ENCODE peak calls at places on chromosome 4, in eight cellular contexts. One of them, this sample, is unnamed.

GRCh38 chr4:126839066-126839465 is 793.7 kb upstream of the INTU start:
- DNase-seq in Peyer's patch: no peak
- DNase-seq in fibroblast of lung: peak
- DNase-seq in endodermal cell: no peak
- DNase-seq in WERI-Rb-1: no peak
- DNase-seq in trophoblast cell: no peak
- DNase-seq in DND-41: no peak
- DNase-seq in CD4-positive, alpha-beta memory T cell: no peak
- DNase-seq in this sample: no peak

GRCh38 chr4:152850377-152850776 is 70.6 kb downstream of the ARFIP1 start:
- DNase-seq in Peyer's patch: no peak
- DNase-seq in fibroblast of lung: peak
- DNase-seq in endodermal cell: peak
- DNase-seq in WERI-Rb-1: no peak
- DNase-seq in trophoblast cell: peak
- DNase-seq in DND-41: peak
- DNase-seq in CD4-positive, alpha-beta memory T cell: no peak
- DNase-seq in this sample: no peak

GRCh38 chr4:53574528-53574927 is 16.8 kb downstream of the LNX1 start:
- DNase-seq in Peyer's patch: no peak
- DNase-seq in fibroblast of lung: no peak
- DNase-seq in endodermal cell: no peak
- DNase-seq in WERI-Rb-1: no peak
- DNase-seq in trophoblast cell: no peak
- DNase-seq in DND-41: no peak
- DNase-seq in CD4-positive, alpha-beta memory T cell: no peak
- DNase-seq in this sample: no peak

GRCh38 chr4:8050555-8051206 is 107.9 kb downstream of the ABLIM2 start:
- DNase-seq in Peyer's patch: no peak
- DNase-seq in fibroblast of lung: peak
- DNase-seq in endodermal cell: peak
- DNase-seq in WERI-Rb-1: no peak
- DNase-seq in trophoblast cell: no peak
- DNase-seq in DND-41: no peak
- DNase-seq in CD4-positive, alpha-beta memory T cell: no peak
- DNase-seq in this sample: no peak

GRCh38 chr4:142272452-142272851 is 573.6 kb downstream of the INPP4B start:
- DNase-seq in Peyer's patch: no peak
- DNase-seq in fibroblast of lung: no peak
- DNase-seq in endodermal cell: no peak
- DNase-seq in WERI-Rb-1: no peak
- DNase-seq in trophoblast cell: no peak
- DNase-seq in DND-41: no peak
- DNase-seq in CD4-positive, alpha-beta memory T cell: no peak
- DNase-seq in this sample: no peak

GRCh38 chr4:39978904-39979303 is 1.2 kb upstream of the PDS5A start:
- DNase-seq in Peyer's patch: no peak
- DNase-seq in fibroblast of lung: no peak
- DNase-seq in endodermal cell: no peak
- DNase-seq in WERI-Rb-1: no peak
- DNase-seq in trophoblast cell: no peak
- DNase-seq in DND-41: no peak
- DNase-seq in CD4-positive, alpha-beta memory T cell: no peak
- DNase-seq in this sample: no peak

GRCh38 chr4:74032064-74032463 is 6.4 kb downstream of the CXCL3 start:
- DNase-seq in Peyer's patch: no peak
- DNase-seq in fibroblast of lung: no peak
- DNase-seq in endodermal cell: no peak
- DNase-seq in WERI-Rb-1: no peak
- DNase-seq in trophoblast cell: no peak
- DNase-seq in DND-41: no peak
- DNase-seq in CD4-positive, alpha-beta memory T cell: no peak
- DNase-seq in this sample: no peak

GRCh38 chr4:78293348-78293747 is 236.2 kb downstream of the FRAS1 start:
- DNase-seq in Peyer's patch: no peak
- DNase-seq in fibroblast of lung: peak
- DNase-seq in endodermal cell: no peak
- DNase-seq in WERI-Rb-1: no peak
- DNase-seq in trophoblast cell: no peak
- DNase-seq in DND-41: no peak
- DNase-seq in CD4-positive, alpha-beta memory T cell: no peak
- DNase-seq in this sample: no peak

GRCh38 chr4:81237791-81238190 is 22.8 kb upstream of the PRKG2 start:
- DNase-seq in Peyer's patch: no peak
- DNase-seq in fibroblast of lung: no peak
- DNase-seq in endodermal cell: no peak
- DNase-seq in WERI-Rb-1: no peak
- DNase-seq in trophoblast cell: no peak
- DNase-seq in DND-41: no peak
- DNase-seq in CD4-positive, alpha-beta memory T cell: no peak
- DNase-seq in this sample: no peak

GRCh38 chr4:138555584-138555983 is 313.4 kb upstream of the SLC7A11 start:
- DNase-seq in Peyer's patch: no peak
- DNase-seq in fibroblast of lung: no peak
- DNase-seq in endodermal cell: peak
- DNase-seq in WERI-Rb-1: peak
- DNase-seq in trophoblast cell: no peak
- DNase-seq in DND-41: no peak
- DNase-seq in CD4-positive, alpha-beta memory T cell: no peak
- DNase-seq in this sample: no peak

GRCh38 chr4:165384608-165385007 is 5.8 kb downstream of the CPE start:
- DNase-seq in Peyer's patch: no peak
- DNase-seq in fibroblast of lung: peak
- DNase-seq in endodermal cell: no peak
- DNase-seq in WERI-Rb-1: no peak
- DNase-seq in trophoblast cell: no peak
- DNase-seq in DND-41: no peak
- DNase-seq in CD4-positive, alpha-beta memory T cell: no peak
- DNase-seq in this sample: no peak

GRCh38 chr4:176261481-176261880 is 7.5 kb downstream of the ASB5 start:
- DNase-seq in Peyer's patch: no peak
- DNase-seq in fibroblast of lung: no peak
- DNase-seq in endodermal cell: no peak
- DNase-seq in WERI-Rb-1: no peak
- DNase-seq in trophoblast cell: no peak
- DNase-seq in DND-41: no peak
- DNase-seq in CD4-positive, alpha-beta memory T cell: no peak
- DNase-seq in this sample: no peak

GRCh38 chr4:7817877-7818675 is 121.6 kb downstream of the AFAP1 start:
- DNase-seq in Peyer's patch: no peak
- DNase-seq in fibroblast of lung: peak
- DNase-seq in endodermal cell: no peak
- DNase-seq in WERI-Rb-1: no peak
- DNase-seq in trophoblast cell: no peak
- DNase-seq in DND-41: no peak
- DNase-seq in CD4-positive, alpha-beta memory T cell: no peak
- DNase-seq in this sample: no peak

GRCh38 chr4:138869165-138869564 is 146.4 kb upstream of the NOCT start:
- DNase-seq in Peyer's patch: no peak
- DNase-seq in fibroblast of lung: no peak
- DNase-seq in endodermal cell: no peak
- DNase-seq in WERI-Rb-1: no peak
- DNase-seq in trophoblast cell: no peak
- DNase-seq in DND-41: no peak
- DNase-seq in CD4-positive, alpha-beta memory T cell: no peak
- DNase-seq in this sample: no peak

GRCh38 chr4:123120473-123120872 is 198.1 kb upstream of the NUDT6 start:
- DNase-seq in Peyer's patch: no peak
- DNase-seq in fibroblast of lung: peak
- DNase-seq in endodermal cell: no peak
- DNase-seq in WERI-Rb-1: no peak
- DNase-seq in trophoblast cell: peak
- DNase-seq in DND-41: no peak
- DNase-seq in CD4-positive, alpha-beta memory T cell: no peak
- DNase-seq in this sample: no peak

GRCh38 chr4:41143721-41144379 is 70.5 kb downstream of the APBB2 start:
- DNase-seq in Peyer's patch: no peak
- DNase-seq in fibroblast of lung: peak
- DNase-seq in endodermal cell: no peak
- DNase-seq in WERI-Rb-1: no peak
- DNase-seq in trophoblast cell: no peak
- DNase-seq in DND-41: no peak
- DNase-seq in CD4-positive, alpha-beta memory T cell: no peak
- DNase-seq in this sample: no peak

GRCh38 chr4:88952081-88952480 is 104.9 kb downstream of the FAM13A start:
- DNase-seq in Peyer's patch: no peak
- DNase-seq in fibroblast of lung: no peak
- DNase-seq in endodermal cell: no peak
- DNase-seq in WERI-Rb-1: no peak
- DNase-seq in trophoblast cell: no peak
- DNase-seq in DND-41: no peak
- DNase-seq in CD4-positive, alpha-beta memory T cell: no peak
- DNase-seq in this sample: no peak

GRCh38 chr4:182384496-182385155 is 141.4 kb downstream of the TENM3 start:
- DNase-seq in Peyer's patch: no peak
- DNase-seq in fibroblast of lung: peak
- DNase-seq in endodermal cell: no peak
- DNase-seq in WERI-Rb-1: no peak
- DNase-seq in trophoblast cell: no peak
- DNase-seq in DND-41: no peak
- DNase-seq in CD4-positive, alpha-beta memory T cell: no peak
- DNase-seq in this sample: no peak

GRCh38 chr4:11628093-11628725 is 199.5 kb upstream of the HS3ST1 start:
- DNase-seq in Peyer's patch: no peak
- DNase-seq in fibroblast of lung: peak
- DNase-seq in endodermal cell: no peak
- DNase-seq in WERI-Rb-1: no peak
- DNase-seq in trophoblast cell: peak
- DNase-seq in DND-41: no peak
- DNase-seq in CD4-positive, alpha-beta memory T cell: no peak
- DNase-seq in this sample: no peak

GRCh38 chr4:73443224-73443623 is 7.2 kb downstream of the AFP start:
- DNase-seq in Peyer's patch: no peak
- DNase-seq in fibroblast of lung: no peak
- DNase-seq in endodermal cell: no peak
- DNase-seq in WERI-Rb-1: no peak
- DNase-seq in trophoblast cell: no peak
- DNase-seq in DND-41: no peak
- DNase-seq in CD4-positive, alpha-beta memory T cell: no peak
- DNase-seq in this sample: no peak

GRCh38 chr4:69497886-69498395 is 2.2 kb upstream of the UGT2B4 start:
- DNase-seq in Peyer's patch: no peak
- DNase-seq in fibroblast of lung: peak
- DNase-seq in endodermal cell: no peak
- DNase-seq in WERI-Rb-1: no peak
- DNase-seq in trophoblast cell: no peak
- DNase-seq in DND-41: no peak
- DNase-seq in CD4-positive, alpha-beta memory T cell: no peak
- DNase-seq in this sample: no peak
- H3K27ac ChIP-seq in Peyer's patch: no peak
- H3K27ac ChIP-seq in fibroblast of lung: no peak
- H3K27ac ChIP-seq in endodermal cell: no peak
- H3K27ac ChIP-seq in WERI-Rb-1: no peak
- H3K27ac ChIP-seq in trophoblast cell: no peak
- H3K27ac ChIP-seq in DND-41: no peak
- H3K27ac ChIP-seq in CD4-positive, alpha-beta memory T cell: no peak
- H3K27ac ChIP-seq in this sample: no peak

DNA sequence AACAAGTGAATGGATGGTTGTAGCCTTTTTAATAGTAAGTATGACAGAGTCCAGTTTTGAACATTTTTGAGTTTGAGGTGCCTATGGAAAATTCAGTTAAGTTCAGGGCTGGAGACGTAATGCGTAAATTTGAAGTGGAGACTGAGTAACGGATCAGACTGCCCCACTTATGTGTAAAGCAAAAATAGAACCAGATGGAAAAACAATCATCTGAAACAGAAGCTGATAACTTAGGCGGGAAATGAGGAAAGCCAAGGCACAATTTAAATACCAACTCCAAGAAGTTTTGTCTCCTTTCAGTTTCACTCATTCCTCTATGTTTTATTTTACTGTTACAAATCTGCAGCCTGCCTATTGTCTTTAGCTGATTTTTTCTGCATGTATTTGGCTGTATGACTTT is 1.2 kb downstream of the SGCB start:
- DNase-seq in Peyer's patch: no peak
- DNase-seq in fibroblast of lung: peak
- DNase-seq in endodermal cell: no peak
- DNase-seq in WERI-Rb-1: no peak
- DNase-seq in trophoblast cell: no peak
- DNase-seq in DND-41: no peak
- DNase-seq in CD4-positive, alpha-beta memory T cell: no peak
- DNase-seq in this sample: no peak
- H3K4me3 ChIP-seq in Peyer's patch: peak
- H3K4me3 ChIP-seq in fibroblast of lung: peak
- H3K4me3 ChIP-seq in endodermal cell: peak
- H3K4me3 ChIP-seq in WERI-Rb-1: no peak
- H3K4me3 ChIP-seq in trophoblast cell: no peak
- H3K4me3 ChIP-seq in DND-41: no peak
- H3K4me3 ChIP-seq in CD4-positive, alpha-beta memory T cell: peak
- H3K4me3 ChIP-seq in this sample: peak

DNA sequence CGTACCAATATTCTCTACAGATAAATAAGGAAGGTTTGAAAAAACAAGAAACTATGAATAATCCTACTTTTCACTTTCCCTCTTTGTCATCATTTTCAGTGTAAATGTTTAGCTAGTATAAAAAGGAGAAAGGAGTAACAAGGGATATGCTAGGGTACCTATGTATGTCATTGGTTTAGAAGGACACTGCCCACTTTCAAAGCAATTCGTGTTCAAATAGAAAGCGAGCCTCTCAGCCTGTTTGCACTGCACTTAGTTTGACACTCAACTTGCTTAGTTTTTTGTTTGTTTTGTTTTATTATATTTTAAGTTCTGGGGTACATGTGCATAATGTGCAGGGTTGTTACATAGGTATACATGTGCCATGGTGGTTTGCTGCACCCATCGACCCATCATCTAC is 21.6 kb upstream of the RXFP1 start:
- DNase-seq in Peyer's patch: no peak
- DNase-seq in fibroblast of lung: no peak
- DNase-seq in endodermal cell: no peak
- DNase-seq in WERI-Rb-1: no peak
- DNase-seq in trophoblast cell: no peak
- DNase-seq in DND-41: no peak
- DNase-seq in CD4-positive, alpha-beta memory T cell: no peak
- DNase-seq in this sample: no peak
- H3K27ac ChIP-seq in Peyer's patch: no peak
- H3K27ac ChIP-seq in fibroblast of lung: no peak
- H3K27ac ChIP-seq in endodermal cell: no peak
- H3K27ac ChIP-seq in WERI-Rb-1: no peak
- H3K27ac ChIP-seq in trophoblast cell: no peak
- H3K27ac ChIP-seq in DND-41: no peak
- H3K27ac ChIP-seq in CD4-positive, alpha-beta memory T cell: no peak
- H3K27ac ChIP-seq in this sample: no peak

DNA sequence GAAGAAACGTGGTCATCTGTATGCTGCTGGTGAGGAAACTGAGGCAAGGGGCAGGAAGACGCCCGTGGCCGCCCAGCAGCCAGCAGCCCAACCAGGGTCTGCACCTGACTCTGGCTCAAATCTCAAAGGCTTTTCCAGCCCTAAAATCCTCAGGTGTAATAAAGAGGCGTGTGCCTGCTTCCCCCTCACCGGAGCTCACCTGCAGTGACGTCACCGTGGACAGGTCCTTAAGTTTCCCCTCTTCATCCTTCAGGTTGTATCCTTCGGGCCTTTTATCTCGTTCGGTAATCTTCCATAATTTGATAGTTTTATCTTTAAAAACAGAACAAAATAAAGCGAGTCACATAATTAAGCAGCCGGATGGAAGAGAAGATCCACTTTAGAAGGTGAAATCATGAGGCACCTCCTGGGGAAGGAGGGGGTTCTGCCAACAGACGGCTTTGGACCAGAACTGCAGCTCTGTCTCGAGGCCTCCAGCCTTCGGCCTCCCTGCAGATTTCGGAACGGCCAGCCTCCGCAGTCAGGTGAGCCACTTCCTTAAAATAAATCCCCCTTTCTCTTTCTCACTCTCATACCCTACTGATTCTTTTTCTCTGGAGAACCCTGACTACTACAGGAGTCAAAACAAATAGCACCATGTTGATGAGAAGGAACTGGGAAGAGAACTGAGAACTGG is 96.7 kb downstream of the PPP2R2C start:
- DNase-seq in Peyer's patch: no peak
- DNase-seq in fibroblast of lung: no peak
- DNase-seq in endodermal cell: no peak
- DNase-seq in WERI-Rb-1: no peak
- DNase-seq in trophoblast cell: no peak
- DNase-seq in DND-41: no peak
- DNase-seq in CD4-positive, alpha-beta memory T cell: no peak
- DNase-seq in this sample: no peak
- H3K4me3 ChIP-seq in Peyer's patch: no peak
- H3K4me3 ChIP-seq in fibroblast of lung: no peak
- H3K4me3 ChIP-seq in endodermal cell: no peak
- H3K4me3 ChIP-seq in WERI-Rb-1: no peak
- H3K4me3 ChIP-seq in trophoblast cell: no peak
- H3K4me3 ChIP-seq in DND-41: no peak
- H3K4me3 ChIP-seq in CD4-positive, alpha-beta memory T cell: no peak
- H3K4me3 ChIP-seq in this sample: no peak